ENCODE peak calls at places on chromosomes 4 and X, in eight cellular contexts. S is GM04503; Y is MG63; W is GM18507; F is effector CD4-positive, alpha-beta T cell; H is central memory CD8-positive, alpha-beta T cell; M is AG08395; Q is lower lobe of right lung. K is an unnamed sample.
A peak's percentile ranks its signal among the peaks of the same experiment; 100 is the strongest.

GRCh38 chr4:40134206-40134917 is 62.5 kb upstream of the RHOH start:
- DNase-seq in S (no peak), Y (no peak), W (no peak), F (no peak), H (no peak), M (peak; percentile 2), Q (no peak), K (no peak)

GRCh38 chr4:116881077-116881476 is 204.3 kb downstream of the TRAM1L1 start:
- DNase-seq in S (no peak), Y (no peak), W (no peak), F (no peak), H (no peak), M (no peak), Q (no peak), K (no peak)

GRCh38 chr4:115851918-115852766 is 738.7 kb upstream of the NDST4 start:
- DNase-seq in S (no peak), Y (no peak), W (no peak), F (no peak), H (no peak), M (no peak), Q (peak; percentile 34), K (peak; percentile 36)

GRCh38 chr4:102344520-102344954 is 745 bp downstream of the SLC39A8 start:
- DNase-seq in S (no peak), Y (peak; percentile 45), W (peak; percentile 38), F (peak; percentile 60), H (peak; percentile 56), M (peak; percentile 37), Q (peak; percentile 84), K (no peak)

GRCh38 chr4:8394125-8394524 is 46.4 kb downstream of the ACOX3 start:
- DNase-seq in S (no peak), Y (peak; percentile 27), W (no peak), F (no peak), H (no peak), M (peak; percentile 51), Q (no peak), K (no peak)

GRCh38 chr4:169335331-169335730 is 64.6 kb upstream of the SH3RF1 start:
- DNase-seq in S (peak; percentile 57), Y (no peak), W (no peak), F (no peak), H (no peak), M (no peak), Q (no peak), K (no peak)

GRCh38 chrX:35919536-35920309 is at the start of gene CFAP47:
- DNase-seq in S (no peak), Y (no peak), W (no peak), F (no peak), H (no peak), M (no peak), Q (peak; percentile 53), K (no peak)

GRCh38 chrX:68894142-68894512 is 65.3 kb downstream of the EFNB1 start:
- DNase-seq in S (no peak), Y (peak; percentile 10), W (no peak), F (no peak), H (no peak), M (no peak), Q (no peak), K (no peak)

GRCh38 chr4:67396008-67396407 is 149.3 kb downstream of the CENPC start:
- DNase-seq in S (no peak), Y (no peak), W (no peak), F (no peak), H (no peak), M (no peak), Q (no peak), K (no peak)

GRCh38 chrX:630922-631496 is 418 bp downstream of the SHOX start:
- DNase-seq in S (no peak), Y (no peak), W (no peak), F (no peak), H (no peak), M (no peak), Q (no peak), K (no peak)

GRCh38 chr4:153223418-153223792 is 19.2 kb downstream of the TRIM2 start:
- DNase-seq in S (no peak), Y (no peak), W (no peak), F (no peak), H (no peak), M (peak; percentile 18), Q (no peak), K (no peak)

GRCh38 chrX:154083134-154083517 is 14.4 kb downstream of the MECP2 start:
- DNase-seq in S (no peak), Y (no peak), W (no peak), F (no peak), H (no peak), M (no peak), Q (no peak), K (no peak)

GRCh38 chrX:31293409-31293808 is 221.6 kb upstream of the FTHL17 start:
- DNase-seq in S (no peak), Y (no peak), W (no peak), F (no peak), H (no peak), M (no peak), Q (no peak), K (no peak)

GRCh38 chrX:134717698-134718328 is 59.5 kb upstream of the PLAC1 start:
- DNase-seq in S (peak; percentile 25), Y (no peak), W (no peak), F (no peak), H (no peak), M (peak; percentile 54), Q (no peak), K (no peak)

GRCh38 chr4:99610605-99611172 is 36.1 kb downstream of the MTTP start:
- DNase-seq in S (no peak), Y (peak; percentile 35), W (no peak), F (no peak), H (no peak), M (no peak), Q (no peak), K (no peak)

GRCh38 chr4:84967292-84967651 is 782 bp upstream of the WDFY3 start:
- DNase-seq in S (no peak), Y (no peak), W (no peak), F (no peak), H (no peak), M (peak; percentile 24), Q (no peak), K (no peak)

GRCh38 chr4:118865091-118865708 is 23.5 kb upstream of the SYNPO2 start:
- DNase-seq in S (no peak), Y (no peak), W (no peak), F (no peak), H (no peak), M (peak; percentile 59), Q (no peak), K (peak; percentile 72)

GRCh38 chr4:27005512-27006246 is 145.0 kb downstream of the STIM2 start:
- DNase-seq in S (peak; percentile 34), Y (no peak), W (no peak), F (no peak), H (no peak), M (peak; percentile 56), Q (no peak), K (no peak)

GRCh38 chrX:150503898-150504219 is 64.6 kb upstream of the MTM1 start:
- DNase-seq in S (no peak), Y (peak; percentile 28), W (no peak), F (no peak), H (no peak), M (no peak), Q (peak; percentile 51), K (no peak)

GRCh38 chrX:69130448-69130847 is 34.8 kb downstream of the PJA1 start:
- DNase-seq in S (no peak), Y (no peak), W (no peak), F (no peak), H (no peak), M (no peak), Q (no peak), K (no peak)

GRCh38 chr4:173046818-173047217 is 121.8 kb upstream of the GALNT7 start:
- DNase-seq in S (no peak), Y (no peak), W (no peak), F (no peak), H (no peak), M (peak; percentile 7), Q (no peak), K (no peak)

GRCh38 chr4:145709843-145710242 is 29.9 kb downstream of the C4orf51 start:
- DNase-seq in S (peak; percentile 90), Y (no peak), W (no peak), F (no peak), H (no peak), M (peak; percentile 87), Q (no peak), K (no peak)

GRCh38 chrX:108699368-108699767 is 37.0 kb downstream of the IRS4 start:
- DNase-seq in S (peak; percentile 2), Y (no peak), W (no peak), F (no peak), H (no peak), M (peak; percentile 36), Q (no peak), K (no peak)

GRCh38 chrX:143027262-143027661 is 1.5 kb downstream of the SPANXN4 start:
- DNase-seq in S (no peak), Y (no peak), W (no peak), F (no peak), H (no peak), M (no peak), Q (no peak), K (no peak)

GRCh38 chrX:17014216-17014615 is 67.8 kb downstream of the REPS2 start:
- DNase-seq in S (no peak), Y (no peak), W (no peak), F (no peak), H (no peak), M (no peak), Q (no peak), K (no peak)

GRCh38 chr4:74158561-74159396 is 861 bp downstream of the MTHFD2L start:
- DNase-seq in S (no peak), Y (no peak), W (no peak), F (no peak), H (no peak), M (no peak), Q (no peak), K (no peak)

GRCh38 chrX:28398352-28398751 is 188.9 kb upstream of the IL1RAPL1 start:
- DNase-seq in S (no peak), Y (no peak), W (no peak), F (no peak), H (no peak), M (no peak), Q (no peak), K (no peak)

GRCh38 chr4:2413821-2414610 is 4.4 kb downstream of the ZFYVE28 start:
- DNase-seq in S (no peak), Y (no peak), W (no peak), F (no peak), H (no peak), M (no peak), Q (peak; percentile 43), K (no peak)

GRCh38 chr4:16692021-16692420 is 206.4 kb downstream of the LDB2 start:
- DNase-seq in S (no peak), Y (no peak), W (no peak), F (no peak), H (no peak), M (no peak), Q (no peak), K (peak; percentile 3)

GRCh38 chr4:176767183-176767582 is 25.5 kb downstream of the VEGFC start:
- DNase-seq in S (peak; percentile 41), Y (no peak), W (no peak), F (no peak), H (no peak), M (peak; percentile 31), Q (no peak), K (no peak)

GRCh38 chr4:3401436-3402171 is 40.2 kb upstream of the HGFAC start:
- DNase-seq in S (no peak), Y (peak; percentile 59), W (no peak), F (no peak), H (no peak), M (no peak), Q (no peak), K (peak; percentile 33)

GRCh38 chr4:151540728-151541437 is 131.9 kb downstream of the FHIP1A start:
- DNase-seq in S (peak; percentile 35), Y (peak; percentile 73), W (no peak), F (no peak), H (no peak), M (peak; percentile 50), Q (no peak), K (peak; percentile 97)

GRCh38 chr4:173281420-173282333 is 52.5 kb downstream of the HMGB2 start:
- DNase-seq in S (no peak), Y (no peak), W (no peak), F (no peak), H (no peak), M (no peak), Q (no peak), K (no peak)